ENCODE peak calls at places on chromosomes 6 and 20, in four cellular contexts. F is RCC 7860; Y is CD4-positive, alpha-beta memory T cell; W is H4. X is an unnamed sample.

GRCh38 chr20:50690562-50690978 is 772 bp downstream of the RIPOR3 start:
- DNase-seq in F (no peak), Y (no peak), W (no peak), X (no peak)

GRCh38 chr6:16278048-16278724 is 39.8 kb downstream of the GMPR start:
- DNase-seq in F (peak), Y (no peak), W (no peak), X (no peak)

GRCh38 chr20:3687655-3688054 is 5.8 kb upstream of the ADAM33 start:
- DNase-seq in F (no peak), Y (no peak), W (peak), X (no peak)

GRCh38 chr6:150915868-150916267 is 50.4 kb downstream of the MTHFD1L start:
- DNase-seq in F (no peak), Y (no peak), W (no peak), X (no peak)

GRCh38 chr6:19472168-19472567 is 365.0 kb upstream of the ID4 start:
- DNase-seq in F (peak), Y (no peak), W (peak), X (peak)

GRCh38 chr20:22404609-22405170 is 179.7 kb downstream of the FOXA2 start:
- DNase-seq in F (no peak), Y (no peak), W (no peak), X (no peak)

GRCh38 chr6:148984516-148985056 is 237.8 kb downstream of the UST start:
- DNase-seq in F (no peak), Y (no peak), W (no peak), X (peak)

GRCh38 chr6:158419339-158419909 is 107.2 kb downstream of the TULP4 start:
- DNase-seq in F (no peak), Y (no peak), W (no peak), X (no peak)

GRCh38 chr6:19325335-19325789 is 511.8 kb upstream of the ID4 start:
- DNase-seq in F (no peak), Y (no peak), W (no peak), X (no peak)

GRCh38 chr6:29552512-29553051 is 7.0 kb downstream of the UBD start:
- DNase-seq in F (peak), Y (peak), W (no peak), X (no peak)

GRCh38 chr6:158808918-158809678 is 10.1 kb downstream of the EZR start:
- DNase-seq in F (no peak), Y (peak), W (no peak), X (no peak)